ENCODE peak calls at places on chromosomes 5 and 9, in five cellular contexts. One of them, this sample, is unnamed.

GRCh38 chr5:55141945-55142690 is 17.9 kb upstream of the GPX8 start:
- DNase-seq in heart right ventricle: no peak
- DNase-seq in pancreas: no peak
- DNase-seq in A673: peak; percentile 4
- DNase-seq in cardiac muscle cell: no peak
- DNase-seq in this sample: no peak

GRCh38 chr5:27241564-27242257 is 203.3 kb upstream of the CDH9 start:
- DNase-seq in heart right ventricle: no peak
- DNase-seq in pancreas: no peak
- DNase-seq in A673: peak; percentile 55
- DNase-seq in cardiac muscle cell: peak; percentile 97
- DNase-seq in this sample: no peak

GRCh38 chr5:179176166-179176565 is 116.0 kb downstream of the ZNF354C start:
- DNase-seq in heart right ventricle: no peak
- DNase-seq in pancreas: no peak
- DNase-seq in A673: no peak
- DNase-seq in cardiac muscle cell: no peak
- DNase-seq in this sample: no peak

GRCh38 chr9:129945314-129945713 is 97.7 kb downstream of the FNBP1 start:
- DNase-seq in heart right ventricle: no peak
- DNase-seq in pancreas: no peak
- DNase-seq in A673: peak; percentile 48
- DNase-seq in cardiac muscle cell: no peak
- DNase-seq in this sample: no peak

GRCh38 chr5:159801303-159801702 is 115.0 kb upstream of the ADRA1B start:
- DNase-seq in heart right ventricle: no peak
- DNase-seq in pancreas: no peak
- DNase-seq in A673: no peak
- DNase-seq in cardiac muscle cell: no peak
- DNase-seq in this sample: no peak

GRCh38 chr5:33198816-33199215 is 241.9 kb upstream of the TARS1 start:
- DNase-seq in heart right ventricle: no peak
- DNase-seq in pancreas: no peak
- DNase-seq in A673: no peak
- DNase-seq in cardiac muscle cell: no peak
- DNase-seq in this sample: no peak

GRCh38 chr5:142726188-142726731 is 40.4 kb upstream of the FGF1 start:
- DNase-seq in heart right ventricle: no peak
- DNase-seq in pancreas: no peak
- DNase-seq in A673: peak; percentile 65
- DNase-seq in cardiac muscle cell: peak; percentile 94
- DNase-seq in this sample: no peak

GRCh38 chr5:56815657-56816545 is 552 bp downstream of the MAP3K1 start:
- DNase-seq in heart right ventricle: peak; percentile 30
- DNase-seq in pancreas: peak; percentile 37
- DNase-seq in A673: peak; percentile 17
- DNase-seq in cardiac muscle cell: no peak
- DNase-seq in this sample: no peak

GRCh38 chr9:122158202-122158601 is 1.4 kb downstream of the NDUFA8 start:
- DNase-seq in heart right ventricle: peak; percentile 17
- DNase-seq in pancreas: peak; percentile 21
- DNase-seq in A673: peak; percentile 70
- DNase-seq in cardiac muscle cell: peak; percentile 62
- DNase-seq in this sample: no peak

GRCh38 chr9:8338249-8338721 is 538.7 kb upstream of the DMAC1 start:
- DNase-seq in heart right ventricle: no peak
- DNase-seq in pancreas: peak; percentile 21
- DNase-seq in A673: no peak
- DNase-seq in cardiac muscle cell: peak; percentile 37
- DNase-seq in this sample: no peak

GRCh38 chr5:92215116-92215515 is 832.0 kb upstream of the ARRDC3 start:
- DNase-seq in heart right ventricle: no peak
- DNase-seq in pancreas: no peak
- DNase-seq in A673: no peak
- DNase-seq in cardiac muscle cell: no peak
- DNase-seq in this sample: no peak

GRCh38 chr5:31049933-31050704 is 143.4 kb upstream of the CDH6 start:
- DNase-seq in heart right ventricle: no peak
- DNase-seq in pancreas: no peak
- DNase-seq in A673: peak; percentile 40
- DNase-seq in cardiac muscle cell: no peak
- DNase-seq in this sample: no peak

GRCh38 chr5:73387630-73388370 is 60.8 kb downstream of the FOXD1 start:
- DNase-seq in heart right ventricle: no peak
- DNase-seq in pancreas: no peak
- DNase-seq in A673: no peak
- DNase-seq in cardiac muscle cell: no peak
- DNase-seq in this sample: no peak

GRCh38 chr5:53643445-53643844 is 83.0 kb downstream of the NDUFS4 start:
- DNase-seq in heart right ventricle: no peak
- DNase-seq in pancreas: no peak
- DNase-seq in A673: no peak
- DNase-seq in cardiac muscle cell: no peak
- DNase-seq in this sample: no peak
- H3K4me3 ChIP-seq in heart right ventricle: no peak overlapping the region
- H3K4me3 ChIP-seq in pancreas: no peak overlapping the region
- H3K4me3 ChIP-seq in A673: no peak overlapping the region
- H3K4me3 ChIP-seq in cardiac muscle cell: no peak overlapping the region
- H3K4me3 ChIP-seq in this sample: no peak overlapping the region

GRCh38 chr9:71223953-71224538 is 102.6 kb upstream of the TRPM3 start:
- DNase-seq in heart right ventricle: no peak
- DNase-seq in pancreas: no peak
- DNase-seq in A673: no peak
- DNase-seq in cardiac muscle cell: peak; percentile 26
- DNase-seq in this sample: no peak
- TF ChIP-seq CTCF in heart right ventricle: no peak
- TF ChIP-seq CTCF in pancreas: no peak
- TF ChIP-seq CTCF in A673: no peak
- TF ChIP-seq CTCF in cardiac muscle cell: no peak
- TF ChIP-seq CTCF in this sample: no peak

GRCh38 chr5:112415552-112415951 is 3.5 kb downstream of the EPB41L4A start:
- DNase-seq in heart right ventricle: no peak
- DNase-seq in pancreas: no peak
- DNase-seq in A673: no peak
- DNase-seq in cardiac muscle cell: no peak
- DNase-seq in this sample: no peak

GRCh38 chr5:112407666-112408065 is 11.4 kb downstream of the EPB41L4A start:
- DNase-seq in heart right ventricle: no peak
- DNase-seq in pancreas: no peak
- DNase-seq in A673: no peak
- DNase-seq in cardiac muscle cell: no peak
- DNase-seq in this sample: no peak

GRCh38 chr5:112412370-112412769 is 6.7 kb downstream of the EPB41L4A start:
- DNase-seq in heart right ventricle: no peak
- DNase-seq in pancreas: no peak
- DNase-seq in A673: no peak
- DNase-seq in cardiac muscle cell: no peak
- DNase-seq in this sample: no peak

GRCh38 chr5:112413611-112414010 is 5.5 kb downstream of the EPB41L4A start:
- DNase-seq in heart right ventricle: no peak
- DNase-seq in pancreas: no peak
- DNase-seq in A673: no peak
- DNase-seq in cardiac muscle cell: no peak
- DNase-seq in this sample: no peak

DNA sequence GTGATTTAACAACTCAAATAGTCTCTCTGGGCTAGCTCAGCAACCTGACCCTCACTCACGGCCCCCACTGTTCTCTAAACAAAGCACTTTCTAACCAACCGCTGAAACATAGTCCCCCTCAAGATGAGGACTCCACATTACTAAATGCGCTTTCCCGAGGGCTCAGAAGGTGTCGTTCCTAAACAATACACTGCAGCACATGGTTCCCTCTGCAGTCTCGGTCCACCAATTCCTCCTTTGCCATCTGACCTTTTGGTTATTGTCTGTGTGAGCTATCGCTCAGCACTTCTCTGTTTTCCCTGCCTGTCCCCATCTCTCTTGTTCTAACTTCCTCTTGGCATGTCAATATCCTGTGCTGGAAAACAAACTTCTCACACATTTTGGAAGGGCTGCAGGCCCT is 7.2 kb downstream of the EPB41L4A start:
- DNase-seq in heart right ventricle: no peak
- DNase-seq in pancreas: no peak
- DNase-seq in A673: no peak
- DNase-seq in cardiac muscle cell: no peak
- DNase-seq in this sample: no peak
- H3K27ac ChIP-seq in heart right ventricle: no peak overlapping the region
- H3K27ac ChIP-seq in pancreas: no peak overlapping the region
- H3K27ac ChIP-seq in A673: no peak overlapping the region
- H3K27ac ChIP-seq in cardiac muscle cell: no peak overlapping the region
- H3K27ac ChIP-seq in this sample: no peak overlapping the region

GRCh38 chr9:18296702-18297531 is 177.0 kb upstream of the ADAMTSL1 start:
- DNase-seq in heart right ventricle: no peak
- DNase-seq in pancreas: no peak
- DNase-seq in A673: no peak
- DNase-seq in cardiac muscle cell: peak; percentile 33
- DNase-seq in this sample: no peak
- H3K4me3 ChIP-seq in heart right ventricle: no peak overlapping the region
- H3K4me3 ChIP-seq in pancreas: no peak overlapping the region
- H3K4me3 ChIP-seq in A673: no peak overlapping the region
- H3K4me3 ChIP-seq in cardiac muscle cell: no peak overlapping the region
- H3K4me3 ChIP-seq in this sample: no peak overlapping the region

GRCh38 chr9:4327504-4328191 is 27.8 kb upstream of the GLIS3 start:
- DNase-seq in heart right ventricle: no peak
- DNase-seq in pancreas: no peak
- DNase-seq in A673: peak; percentile 13
- DNase-seq in cardiac muscle cell: peak; percentile 46
- DNase-seq in this sample: no peak
- TF ChIP-seq CTCF in heart right ventricle: no peak
- TF ChIP-seq CTCF in pancreas: no peak
- TF ChIP-seq CTCF in A673: peak; percentile 40
- TF ChIP-seq CTCF in cardiac muscle cell: no peak
- TF ChIP-seq CTCF in this sample: no peak

DNA sequence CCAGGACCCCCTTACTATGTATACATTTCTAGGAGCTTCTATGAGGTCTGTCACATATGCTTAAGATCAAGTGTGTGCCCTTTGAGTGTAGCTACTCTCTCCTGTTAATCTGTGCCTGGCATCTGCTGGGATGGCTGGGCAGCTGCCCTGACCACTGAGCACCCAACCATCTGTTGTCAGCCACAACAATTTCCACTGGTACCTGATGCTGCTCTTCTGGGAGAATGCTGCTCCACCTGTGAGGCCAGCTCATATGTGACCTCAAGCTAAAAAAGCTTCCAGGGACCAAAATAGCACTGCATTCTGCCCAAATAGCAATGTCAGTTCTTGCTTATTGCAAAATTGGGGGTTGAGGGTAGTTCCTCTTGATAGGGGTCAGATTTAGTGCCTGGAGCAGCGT is 595.6 kb downstream of the RAB3C start:
- DNase-seq in heart right ventricle: no peak
- DNase-seq in pancreas: no peak
- DNase-seq in A673: no peak
- DNase-seq in cardiac muscle cell: no peak
- DNase-seq in this sample: no peak
- H3K27ac ChIP-seq in heart right ventricle: no peak overlapping the region
- H3K27ac ChIP-seq in pancreas: no peak overlapping the region
- H3K27ac ChIP-seq in A673: no peak overlapping the region
- H3K27ac ChIP-seq in cardiac muscle cell: no peak overlapping the region
- H3K27ac ChIP-seq in this sample: no peak overlapping the region

GRCh38 chr9:137405677-137406081 is 17.3 kb downstream of the EXD3 start:
- DNase-seq in heart right ventricle: no peak
- DNase-seq in pancreas: no peak
- DNase-seq in A673: no peak
- DNase-seq in cardiac muscle cell: no peak
- DNase-seq in this sample: no peak

GRCh38 chr9:137406085-137406773 is 16.7 kb downstream of the EXD3 start:
- DNase-seq in heart right ventricle: no peak
- DNase-seq in pancreas: no peak
- DNase-seq in A673: no peak
- DNase-seq in cardiac muscle cell: no peak
- DNase-seq in this sample: no peak

GRCh38 chr9:137408651-137409405 is 14.1 kb downstream of the EXD3 start:
- DNase-seq in heart right ventricle: no peak
- DNase-seq in pancreas: no peak
- DNase-seq in A673: no peak
- DNase-seq in cardiac muscle cell: no peak
- DNase-seq in this sample: no peak

GRCh38 chr9:137407590-137408300 is 15.2 kb downstream of the EXD3 start:
- DNase-seq in heart right ventricle: peak; percentile 67
- DNase-seq in pancreas: no peak
- DNase-seq in A673: peak; percentile 57
- DNase-seq in cardiac muscle cell: peak; percentile 42
- DNase-seq in this sample: no peak

DNA sequence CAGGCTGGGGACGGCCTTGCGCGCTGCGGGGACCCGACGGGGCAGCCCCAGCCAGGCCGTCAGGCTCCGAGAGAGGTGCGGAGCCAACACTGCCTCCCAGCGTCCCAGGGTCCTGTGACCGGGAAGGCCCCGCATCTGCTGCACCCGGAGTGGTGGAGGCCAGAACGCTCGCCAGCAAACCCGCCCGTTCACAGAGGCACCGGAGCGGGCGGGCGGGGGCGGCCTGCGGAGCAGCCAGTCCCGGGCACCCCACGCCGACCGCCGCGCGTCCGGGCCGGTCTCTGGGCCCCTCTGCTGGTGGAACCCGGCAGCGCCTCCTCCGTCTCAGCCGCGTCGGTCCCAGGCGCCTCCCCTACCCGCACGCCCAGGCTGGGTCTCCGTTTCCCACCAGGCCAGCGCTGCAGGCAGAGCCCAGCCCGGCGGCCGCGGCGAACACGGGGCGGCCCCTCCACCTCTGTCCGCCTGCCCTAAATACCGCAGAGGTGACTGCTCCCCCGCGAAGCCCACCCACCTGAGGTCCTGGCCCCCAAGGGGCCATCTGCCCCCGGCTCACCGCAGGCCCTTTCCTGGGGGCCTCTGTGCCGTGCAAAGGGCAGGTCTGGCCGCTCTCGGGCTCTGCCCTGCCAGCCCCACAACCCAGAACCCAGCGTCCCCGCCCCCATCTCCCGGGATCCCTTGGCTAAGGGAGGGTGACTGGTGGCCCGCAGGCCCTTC is 15.9 kb downstream of the EXD3 start:
- DNase-seq in heart right ventricle: peak; percentile 71
- DNase-seq in pancreas: peak; percentile 59
- DNase-seq in A673: peak; percentile 77
- DNase-seq in cardiac muscle cell: peak; percentile 82
- DNase-seq in this sample: peak; percentile 64
- H3K4me3 ChIP-seq in heart right ventricle: peak overlapping the region; percentile 53
- H3K4me3 ChIP-seq in pancreas: peak overlapping the region; percentile 9
- H3K4me3 ChIP-seq in A673: peak overlapping the region; percentile 43
- H3K4me3 ChIP-seq in cardiac muscle cell: peak overlapping the region; percentile 7
- H3K4me3 ChIP-seq in this sample: peak overlapping the region; percentile 46